ENCODE peak calls at places on chromosome 1, in five cellular contexts. One of them, this sample, is unnamed.

GRCh38 chr1:238257018-238257417 is 366.3 kb upstream of the ZP4 start:
- DNase-seq in ureter: no peak
- DNase-seq in NCI-H1105: no peak
- DNase-seq in foreskin keratinocyte: no peak
- DNase-seq in EH: peak
- DNase-seq in this sample: peak

GRCh38 chr1:216222302-216222701 is 200.9 kb downstream of the USH2A start:
- DNase-seq in ureter: no peak
- DNase-seq in NCI-H1105: no peak
- DNase-seq in foreskin keratinocyte: no peak
- DNase-seq in EH: peak
- DNase-seq in this sample: no peak

GRCh38 chr1:156128749-156129682 is 14.5 kb downstream of the LMNA start:
- DNase-seq in ureter: peak
- DNase-seq in NCI-H1105: no peak
- DNase-seq in foreskin keratinocyte: no peak
- DNase-seq in EH: peak
- DNase-seq in this sample: no peak

GRCh38 chr1:30335997-30336390 is 387.4 kb downstream of the MATN1 start:
- DNase-seq in ureter: no peak
- DNase-seq in NCI-H1105: no peak
- DNase-seq in foreskin keratinocyte: no peak
- DNase-seq in EH: no peak
- DNase-seq in this sample: no peak

GRCh38 chr1:161351482-161351881 is 16.2 kb downstream of the CFAP126 start:
- DNase-seq in ureter: no peak
- DNase-seq in NCI-H1105: no peak
- DNase-seq in foreskin keratinocyte: no peak
- DNase-seq in EH: no peak
- DNase-seq in this sample: no peak

GRCh38 chr1:51792864-51793263 is 85.7 kb downstream of the NRDC start:
- DNase-seq in ureter: no peak
- DNase-seq in NCI-H1105: no peak
- DNase-seq in foreskin keratinocyte: peak
- DNase-seq in EH: peak
- DNase-seq in this sample: peak

GRCh38 chr1:235954306-235955283 is 87.9 kb upstream of the LYST start:
- DNase-seq in ureter: no peak
- DNase-seq in NCI-H1105: no peak
- DNase-seq in foreskin keratinocyte: no peak
- DNase-seq in EH: peak
- DNase-seq in this sample: peak

GRCh38 chr1:25620211-25620610 is 3.6 kb downstream of the MAN1C1 start:
- DNase-seq in ureter: no peak
- DNase-seq in NCI-H1105: no peak
- DNase-seq in foreskin keratinocyte: no peak
- DNase-seq in EH: no peak
- DNase-seq in this sample: no peak

GRCh38 chr1:64909021-64909420 is 57.3 kb downstream of the JAK1 start:
- DNase-seq in ureter: no peak
- DNase-seq in NCI-H1105: no peak
- DNase-seq in foreskin keratinocyte: no peak
- DNase-seq in EH: no peak
- DNase-seq in this sample: no peak

GRCh38 chr1:159188375-159188788 is 16.3 kb upstream of the ACKR1 start:
- DNase-seq in ureter: no peak
- DNase-seq in NCI-H1105: peak
- DNase-seq in foreskin keratinocyte: no peak
- DNase-seq in EH: peak
- DNase-seq in this sample: peak

GRCh38 chr1:165228676-165229075 is 127.8 kb downstream of the LMX1A start:
- DNase-seq in ureter: no peak
- DNase-seq in NCI-H1105: no peak
- DNase-seq in foreskin keratinocyte: peak
- DNase-seq in EH: peak
- DNase-seq in this sample: peak

GRCh38 chr1:116273042-116273783 is 99.8 kb upstream of the ATP1A1 start:
- DNase-seq in ureter: no peak
- DNase-seq in NCI-H1105: no peak
- DNase-seq in foreskin keratinocyte: no peak
- DNase-seq in EH: no peak
- DNase-seq in this sample: no peak

GRCh38 chr1:25786887-25787286 is 13.1 kb upstream of the SELENON start:
- DNase-seq in ureter: no peak
- DNase-seq in NCI-H1105: no peak
- DNase-seq in foreskin keratinocyte: peak
- DNase-seq in EH: peak
- DNase-seq in this sample: peak

GRCh38 chr1:161225534-161226319 is at the start of gene TOMM40L:
- DNase-seq in ureter: peak
- DNase-seq in NCI-H1105: peak
- DNase-seq in foreskin keratinocyte: peak
- DNase-seq in EH: peak
- DNase-seq in this sample: peak

GRCh38 chr1:22284236-22284635 is 141.3 kb upstream of the WNT4 start:
- DNase-seq in ureter: no peak
- DNase-seq in NCI-H1105: no peak
- DNase-seq in foreskin keratinocyte: no peak
- DNase-seq in EH: no peak
- DNase-seq in this sample: no peak

GRCh38 chr1:43861985-43862735 is 71.4 kb upstream of the ARTN start:
- DNase-seq in ureter: no peak
- DNase-seq in NCI-H1105: no peak
- DNase-seq in foreskin keratinocyte: no peak
- DNase-seq in EH: no peak
- DNase-seq in this sample: no peak

GRCh38 chr1:44425327-44426082 is 20.4 kb downstream of the RNF220 start:
- DNase-seq in ureter: no peak
- DNase-seq in NCI-H1105: no peak
- DNase-seq in foreskin keratinocyte: no peak
- DNase-seq in EH: no peak
- DNase-seq in this sample: no peak

GRCh38 chr1:230186874-230187273 is 119.8 kb downstream of the GALNT2 start:
- DNase-seq in ureter: no peak
- DNase-seq in NCI-H1105: no peak
- DNase-seq in foreskin keratinocyte: no peak
- DNase-seq in EH: no peak
- DNase-seq in this sample: no peak

GRCh38 chr1:233625087-233625486 is 11.2 kb downstream of the KCNK1 start:
- DNase-seq in ureter: no peak
- DNase-seq in NCI-H1105: no peak
- DNase-seq in foreskin keratinocyte: no peak
- DNase-seq in EH: no peak
- DNase-seq in this sample: no peak

GRCh38 chr1:234620272-234620711 is 10.3 kb upstream of the IRF2BP2 start:
- DNase-seq in ureter: no peak
- DNase-seq in NCI-H1105: no peak
- DNase-seq in foreskin keratinocyte: no peak
- DNase-seq in EH: peak
- DNase-seq in this sample: no peak

GRCh38 chr1:114585221-114585620 is 3.8 kb upstream of the BCAS2 start:
- DNase-seq in ureter: no peak
- DNase-seq in NCI-H1105: peak
- DNase-seq in foreskin keratinocyte: no peak
- DNase-seq in EH: peak
- DNase-seq in this sample: peak

GRCh38 chr1:224731633-224732032 is 115.5 kb downstream of the CNIH3 start:
- DNase-seq in ureter: no peak
- DNase-seq in NCI-H1105: no peak
- DNase-seq in foreskin keratinocyte: no peak
- DNase-seq in EH: no peak
- DNase-seq in this sample: no peak

GRCh38 chr1:207866471-207867135 is 44.3 kb downstream of the CD34 start:
- DNase-seq in ureter: peak
- DNase-seq in NCI-H1105: no peak
- DNase-seq in foreskin keratinocyte: no peak
- DNase-seq in EH: peak
- DNase-seq in this sample: no peak

GRCh38 chr1:228358764-228359612 is 47.6 kb downstream of the TRIM11 start:
- DNase-seq in ureter: no peak
- DNase-seq in NCI-H1105: no peak
- DNase-seq in foreskin keratinocyte: no peak
- DNase-seq in EH: no peak
- DNase-seq in this sample: no peak

GRCh38 chr1:34885405-34886247 is 26.1 kb upstream of the SMIM12 start:
- DNase-seq in ureter: peak
- DNase-seq in NCI-H1105: peak
- DNase-seq in foreskin keratinocyte: no peak
- DNase-seq in EH: peak
- DNase-seq in this sample: peak

GRCh38 chr1:1348420-1349255 is 580 bp downstream of the DVL1 start:
- DNase-seq in ureter: no peak
- DNase-seq in NCI-H1105: no peak
- DNase-seq in foreskin keratinocyte: no peak
- DNase-seq in EH: peak
- DNase-seq in this sample: peak

GRCh38 chr1:159908255-159908905 is 8.4 kb upstream of the CFAP45 start:
- DNase-seq in ureter: no peak
- DNase-seq in NCI-H1105: no peak
- DNase-seq in foreskin keratinocyte: no peak
- DNase-seq in EH: no peak
- DNase-seq in this sample: no peak

GRCh38 chr1:153696741-153697140 is 18.3 kb downstream of the NPR1 start:
- DNase-seq in ureter: no peak
- DNase-seq in NCI-H1105: no peak
- DNase-seq in foreskin keratinocyte: no peak
- DNase-seq in EH: no peak
- DNase-seq in this sample: no peak

GRCh38 chr1:200381256-200381980 is 28.4 kb downstream of the ZNF281 start:
- DNase-seq in ureter: no peak
- DNase-seq in NCI-H1105: no peak
- DNase-seq in foreskin keratinocyte: peak
- DNase-seq in EH: no peak
- DNase-seq in this sample: no peak

GRCh38 chr1:111126354-111126753 is 13.5 kb downstream of the DRAM2 start:
- DNase-seq in ureter: no peak
- DNase-seq in NCI-H1105: no peak
- DNase-seq in foreskin keratinocyte: no peak
- DNase-seq in EH: no peak
- DNase-seq in this sample: no peak

GRCh38 chr1:168202941-168203654 is 22.7 kb upstream of the SFT2D2 start:
- DNase-seq in ureter: no peak
- DNase-seq in NCI-H1105: no peak
- DNase-seq in foreskin keratinocyte: peak
- DNase-seq in EH: peak
- DNase-seq in this sample: peak

GRCh38 chr1:22053861-22054770 is 1.6 kb downstream of the CDC42 start:
- DNase-seq in ureter: no peak
- DNase-seq in NCI-H1105: no peak
- DNase-seq in foreskin keratinocyte: peak
- DNase-seq in EH: no peak
- DNase-seq in this sample: peak

This sample was measured in ELR.